ENCODE peak calls at places on chromosome 21, in four cellular contexts. Z is stromal cell of bone marrow, X is NCI-H2171, G is HAP-1. J is an unnamed sample.

GRCh38 chr21:44932366-44933181 is 7.3 kb upstream of the SLX9 start:
- DNase-seq in Z (no peak), X (peak; percentile 20), G (no peak), J (no peak)

GRCh38 chr21:36551731-36552457 is 72.0 kb upstream of the CLDN14 start:
- DNase-seq in Z (peak; percentile 77), X (no peak), G (no peak), J (no peak)

GRCh38 chr21:45252448-45252925 is 35.2 kb downstream of the POFUT2 start:
- DNase-seq in Z (no peak), X (no peak), G (no peak), J (no peak)

GRCh38 chr21:38669186-38669585 is 136.5 kb upstream of the ETS2 start:
- DNase-seq in Z (no peak), X (no peak), G (no peak), J (no peak)

GRCh38 chr21:17783003-17783402 is 36.2 kb downstream of the C21orf91 start:
- DNase-seq in Z (no peak), X (no peak), G (no peak), J (no peak)

GRCh38 chr21:23217597-23217996 is 2219.4 kb downstream of the NCAM2 start:
- DNase-seq in Z (no peak), X (no peak), G (no peak), J (no peak)

GRCh38 chr21:42279341-42279871 is 35.8 kb downstream of the TFF3 start:
- DNase-seq in Z (no peak), X (no peak), G (no peak), J (no peak)

GRCh38 chr21:35072960-35073359 is 23.9 kb upstream of the RUNX1 start:
- DNase-seq in Z (no peak), X (no peak), G (no peak), J (no peak)

GRCh38 chr21:45471229-45472052 is 66.5 kb downstream of the COL18A1 start:
- DNase-seq in Z (peak; percentile 66), X (no peak), G (no peak), J (no peak)

GRCh38 chr21:40272037-40272436 is 404.8 kb downstream of the PCP4 start:
- DNase-seq in Z (no peak), X (no peak), G (no peak), J (no peak)

GRCh38 chr21:40531421-40531820 is 315.5 kb downstream of the DSCAM start:
- DNase-seq in Z (no peak), X (no peak), G (no peak), J (no peak)

J was measured in neuronal stem cell.